ENCODE peak calls at places on chromosome 14, in eight cellular contexts. One of them, this sample, is unnamed.

GRCh38 chr14:104930526-104931322 is 6.0 kb downstream of the PLD4 start:
- DNase-seq in BE2C: no peak
- DNase-seq in cardiac fibroblast: no peak
- DNase-seq in cardiac muscle cell: no peak
- DNase-seq in stomach: no peak
- DNase-seq in RWPE1: no peak
- DNase-seq in AG10803: no peak
- DNase-seq in AG09309: no peak
- DNase-seq in this sample: peak

GRCh38 chr14:34619399-34619920 is 10.5 kb downstream of the SNX6 start:
- DNase-seq in BE2C: no peak
- DNase-seq in cardiac fibroblast: no peak
- DNase-seq in cardiac muscle cell: no peak
- DNase-seq in stomach: no peak
- DNase-seq in RWPE1: no peak
- DNase-seq in AG10803: peak
- DNase-seq in AG09309: no peak
- DNase-seq in this sample: no peak

GRCh38 chr14:35159742-35160409 is 37.5 kb downstream of the PRORP start:
- DNase-seq in BE2C: no peak
- DNase-seq in cardiac fibroblast: peak
- DNase-seq in cardiac muscle cell: peak
- DNase-seq in stomach: no peak
- DNase-seq in RWPE1: peak
- DNase-seq in AG10803: peak
- DNase-seq in AG09309: peak
- DNase-seq in this sample: no peak

GRCh38 chr14:96635850-96636249 is 133.7 kb downstream of the PAPOLA start:
- DNase-seq in BE2C: no peak
- DNase-seq in cardiac fibroblast: no peak
- DNase-seq in cardiac muscle cell: no peak
- DNase-seq in stomach: peak
- DNase-seq in RWPE1: no peak
- DNase-seq in AG10803: no peak
- DNase-seq in AG09309: no peak
- DNase-seq in this sample: no peak

GRCh38 chr14:23306412-23307145 is at the start of gene BCL2L2:
- DNase-seq in BE2C: peak
- DNase-seq in cardiac fibroblast: peak
- DNase-seq in cardiac muscle cell: peak
- DNase-seq in stomach: peak
- DNase-seq in RWPE1: peak
- DNase-seq in AG10803: peak
- DNase-seq in AG09309: no peak
- DNase-seq in this sample: peak

GRCh38 chr14:64158608-64159007 is 135.6 kb downstream of the ESR2 start:
- DNase-seq in BE2C: no peak
- DNase-seq in cardiac fibroblast: no peak
- DNase-seq in cardiac muscle cell: no peak
- DNase-seq in stomach: no peak
- DNase-seq in RWPE1: no peak
- DNase-seq in AG10803: no peak
- DNase-seq in AG09309: no peak
- DNase-seq in this sample: no peak

GRCh38 chr14:96662116-96662901 is 134.9 kb upstream of the VRK1 start:
- DNase-seq in BE2C: no peak
- DNase-seq in cardiac fibroblast: no peak
- DNase-seq in cardiac muscle cell: no peak
- DNase-seq in stomach: no peak
- DNase-seq in RWPE1: no peak
- DNase-seq in AG10803: no peak
- DNase-seq in AG09309: no peak
- DNase-seq in this sample: no peak

GRCh38 chr14:97350894-97351713 is 553.9 kb downstream of the VRK1 start:
- DNase-seq in BE2C: no peak
- DNase-seq in cardiac fibroblast: no peak
- DNase-seq in cardiac muscle cell: no peak
- DNase-seq in stomach: peak
- DNase-seq in RWPE1: no peak
- DNase-seq in AG10803: no peak
- DNase-seq in AG09309: no peak
- DNase-seq in this sample: no peak

GRCh38 chr14:66046591-66046990 is 439.6 kb upstream of the CCDC196 start:
- DNase-seq in BE2C: no peak
- DNase-seq in cardiac fibroblast: no peak
- DNase-seq in cardiac muscle cell: no peak
- DNase-seq in stomach: no peak
- DNase-seq in RWPE1: no peak
- DNase-seq in AG10803: no peak
- DNase-seq in AG09309: no peak
- DNase-seq in this sample: no peak

GRCh38 chr14:54562334-54562733 is 4.6 kb upstream of the SAMD4A start:
- DNase-seq in BE2C: no peak
- DNase-seq in cardiac fibroblast: peak
- DNase-seq in cardiac muscle cell: no peak
- DNase-seq in stomach: no peak
- DNase-seq in RWPE1: no peak
- DNase-seq in AG10803: peak
- DNase-seq in AG09309: no peak
- DNase-seq in this sample: no peak
- TF ChIP-seq CTCF in BE2C: no peak
- TF ChIP-seq CTCF in cardiac fibroblast: no peak
- TF ChIP-seq CTCF in cardiac muscle cell: no peak
- TF ChIP-seq CTCF in stomach: no peak
- TF ChIP-seq CTCF in RWPE1: no peak
- TF ChIP-seq CTCF in AG10803: no peak
- TF ChIP-seq CTCF in AG09309: no peak
- TF ChIP-seq CTCF in this sample: no peak

GRCh38 chr14:31745741-31746140 is 184.5 kb downstream of the NUBPL start:
- DNase-seq in BE2C: no peak
- DNase-seq in cardiac fibroblast: no peak
- DNase-seq in cardiac muscle cell: no peak
- DNase-seq in stomach: no peak
- DNase-seq in RWPE1: no peak
- DNase-seq in AG10803: no peak
- DNase-seq in AG09309: no peak
- DNase-seq in this sample: no peak
- TF ChIP-seq CTCF in BE2C: peak
- TF ChIP-seq CTCF in cardiac fibroblast: no peak
- TF ChIP-seq CTCF in cardiac muscle cell: no peak
- TF ChIP-seq CTCF in stomach: no peak
- TF ChIP-seq CTCF in RWPE1: no peak
- TF ChIP-seq CTCF in AG10803: no peak
- TF ChIP-seq CTCF in AG09309: no peak
- TF ChIP-seq CTCF in this sample: no peak

DNA sequence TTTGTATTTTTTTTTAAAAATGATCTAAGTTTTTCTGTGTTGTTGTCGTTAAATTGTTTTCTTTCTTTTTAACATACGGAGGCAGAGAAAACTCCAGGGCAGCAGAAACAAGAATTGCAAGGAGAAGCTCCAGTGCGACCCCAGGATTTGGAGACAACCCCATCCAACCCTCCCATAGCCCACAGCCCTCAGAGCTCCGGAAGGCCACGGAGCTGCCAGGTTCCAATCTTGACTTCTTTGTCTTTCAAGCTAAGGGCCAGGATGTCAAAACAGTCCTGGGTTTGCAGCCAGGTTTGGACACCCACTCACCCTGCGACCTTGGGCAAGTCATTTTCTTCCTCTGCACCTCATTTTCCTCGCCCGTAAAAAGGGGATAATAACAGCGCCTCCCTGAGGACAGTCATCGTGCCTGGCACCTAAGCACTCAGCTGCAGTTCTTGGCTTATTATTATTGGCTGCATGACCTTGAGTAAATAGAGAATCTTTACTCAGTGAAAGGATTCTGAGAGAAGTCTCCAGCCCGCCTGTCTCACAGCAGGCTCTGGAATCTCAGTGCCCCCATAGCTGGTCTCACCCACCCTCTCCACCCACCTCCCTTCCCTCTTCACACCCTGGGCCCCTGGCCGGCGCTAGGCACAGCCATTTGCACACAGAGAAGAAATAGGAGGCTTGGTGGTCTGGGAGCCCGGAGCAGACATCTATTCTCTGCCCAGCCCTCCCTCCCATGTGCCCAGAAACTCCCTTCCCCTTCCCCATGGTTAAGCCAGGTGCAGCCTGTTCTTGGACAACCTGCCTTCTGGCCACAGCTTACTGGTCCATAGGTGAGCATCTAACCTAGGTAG is 79.4 kb upstream of the BCL11B start:
- DNase-seq in BE2C: no peak
- DNase-seq in cardiac fibroblast: no peak
- DNase-seq in cardiac muscle cell: no peak
- DNase-seq in stomach: no peak
- DNase-seq in RWPE1: no peak
- DNase-seq in AG10803: no peak
- DNase-seq in AG09309: no peak
- DNase-seq in this sample: no peak
- TF ChIP-seq CTCF in BE2C: no peak
- TF ChIP-seq CTCF in cardiac fibroblast: no peak
- TF ChIP-seq CTCF in cardiac muscle cell: no peak
- TF ChIP-seq CTCF in stomach: no peak
- TF ChIP-seq CTCF in RWPE1: no peak
- TF ChIP-seq CTCF in AG10803: no peak
- TF ChIP-seq CTCF in AG09309: no peak
- TF ChIP-seq CTCF in this sample: no peak

GRCh38 chr14:62428429-62429203 is 616.6 kb downstream of the KCNH5 start:
- DNase-seq in BE2C: no peak
- DNase-seq in cardiac fibroblast: peak
- DNase-seq in cardiac muscle cell: peak
- DNase-seq in stomach: no peak
- DNase-seq in RWPE1: peak
- DNase-seq in AG10803: peak
- DNase-seq in AG09309: no peak
- DNase-seq in this sample: no peak

GRCh38 chr14:62432955-62433354 is 612.3 kb downstream of the KCNH5 start:
- DNase-seq in BE2C: no peak
- DNase-seq in cardiac fibroblast: no peak
- DNase-seq in cardiac muscle cell: no peak
- DNase-seq in stomach: no peak
- DNase-seq in RWPE1: no peak
- DNase-seq in AG10803: no peak
- DNase-seq in AG09309: no peak
- DNase-seq in this sample: no peak

GRCh38 chr14:62436256-62436655 is 609.0 kb downstream of the KCNH5 start:
- DNase-seq in BE2C: no peak
- DNase-seq in cardiac fibroblast: peak
- DNase-seq in cardiac muscle cell: no peak
- DNase-seq in stomach: no peak
- DNase-seq in RWPE1: no peak
- DNase-seq in AG10803: no peak
- DNase-seq in AG09309: no peak
- DNase-seq in this sample: no peak

GRCh38 chr14:62431496-62431895 is 613.8 kb downstream of the KCNH5 start:
- DNase-seq in BE2C: no peak
- DNase-seq in cardiac fibroblast: no peak
- DNase-seq in cardiac muscle cell: no peak
- DNase-seq in stomach: no peak
- DNase-seq in RWPE1: no peak
- DNase-seq in AG10803: no peak
- DNase-seq in AG09309: no peak
- DNase-seq in this sample: no peak
- TF ChIP-seq CTCF in BE2C: peak
- TF ChIP-seq CTCF in cardiac fibroblast: no peak
- TF ChIP-seq CTCF in cardiac muscle cell: no peak
- TF ChIP-seq CTCF in stomach: no peak
- TF ChIP-seq CTCF in RWPE1: no peak
- TF ChIP-seq CTCF in AG10803: no peak
- TF ChIP-seq CTCF in AG09309: no peak
- TF ChIP-seq CTCF in this sample: no peak

DNA sequence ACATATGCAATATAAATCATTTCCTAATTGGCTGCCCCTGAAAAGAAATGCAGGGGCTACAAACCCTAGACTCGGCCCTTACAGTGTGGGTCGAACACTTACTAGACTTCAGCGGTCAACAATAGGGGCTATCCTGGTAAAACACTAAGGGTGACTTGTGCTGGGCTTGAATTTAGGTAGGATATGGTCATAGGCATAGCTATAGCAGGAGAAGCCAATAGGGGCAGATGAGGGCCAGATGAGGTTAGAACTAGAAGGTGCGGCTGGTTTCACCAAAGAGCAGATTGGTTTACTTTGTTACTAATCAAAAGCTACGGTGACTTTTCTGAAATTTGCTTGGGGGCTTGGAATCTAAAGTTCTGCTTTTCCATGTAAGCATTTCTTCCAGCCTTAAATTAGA is 282.3 kb upstream of the DIO2 start:
- DNase-seq in BE2C: no peak
- DNase-seq in cardiac fibroblast: no peak
- DNase-seq in cardiac muscle cell: no peak
- DNase-seq in stomach: no peak
- DNase-seq in RWPE1: no peak
- DNase-seq in AG10803: no peak
- DNase-seq in AG09309: no peak
- DNase-seq in this sample: no peak
- TF ChIP-seq CTCF in BE2C: no peak
- TF ChIP-seq CTCF in cardiac fibroblast: no peak
- TF ChIP-seq CTCF in cardiac muscle cell: no peak
- TF ChIP-seq CTCF in stomach: no peak
- TF ChIP-seq CTCF in RWPE1: no peak
- TF ChIP-seq CTCF in AG10803: no peak
- TF ChIP-seq CTCF in AG09309: no peak
- TF ChIP-seq CTCF in this sample: no peak

GRCh38 chr14:106875503-106875902 is 1349.1 kb downstream of the TMEM121 start:
- DNase-seq in BE2C: no peak
- DNase-seq in cardiac fibroblast: no peak
- DNase-seq in cardiac muscle cell: no peak
- DNase-seq in stomach: peak
- DNase-seq in RWPE1: no peak
- DNase-seq in AG10803: no peak
- DNase-seq in AG09309: no peak
- DNase-seq in this sample: no peak
- TF ChIP-seq CTCF in BE2C: peak
- TF ChIP-seq CTCF in cardiac fibroblast: peak
- TF ChIP-seq CTCF in cardiac muscle cell: no peak
- TF ChIP-seq CTCF in stomach: no peak
- TF ChIP-seq CTCF in RWPE1: no peak
- TF ChIP-seq CTCF in AG10803: no peak
- TF ChIP-seq CTCF in AG09309: no peak
- TF ChIP-seq CTCF in this sample: peak

DNA sequence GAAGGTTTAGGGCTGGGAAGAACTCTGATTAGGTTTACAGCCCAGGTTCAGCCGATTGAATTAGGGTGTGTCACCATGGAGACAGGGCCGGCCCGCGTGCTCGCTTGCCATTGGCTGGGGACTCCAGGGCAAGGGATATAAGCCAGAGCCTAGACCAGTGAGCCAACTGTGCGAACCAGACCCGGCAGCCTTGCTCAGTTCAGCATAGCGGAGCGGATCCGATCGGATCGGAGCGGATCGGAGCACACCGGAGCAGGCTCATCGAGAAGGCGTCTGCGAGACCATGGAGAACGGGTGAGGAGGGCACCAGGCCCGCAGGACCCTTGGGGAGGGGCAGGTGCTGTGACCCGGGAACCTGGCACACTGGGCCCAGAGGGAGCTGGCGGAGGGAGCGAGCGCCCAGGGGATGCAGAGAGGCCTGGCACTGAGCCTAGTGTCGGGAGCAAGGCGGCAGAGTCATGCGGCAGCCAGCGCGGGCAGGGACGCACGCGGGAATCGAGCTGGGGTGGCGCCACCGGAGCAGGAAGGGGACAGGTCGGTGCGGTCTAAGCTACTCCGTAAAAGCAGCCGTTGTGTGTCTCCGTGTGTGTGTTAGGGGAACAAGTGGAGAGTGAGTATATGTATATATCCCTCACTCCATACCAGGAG is at the start of gene PNP:
- DNase-seq in BE2C: peak
- DNase-seq in cardiac fibroblast: peak
- DNase-seq in cardiac muscle cell: peak
- DNase-seq in stomach: peak
- DNase-seq in RWPE1: peak
- DNase-seq in AG10803: peak
- DNase-seq in AG09309: peak
- DNase-seq in this sample: peak
- TF ChIP-seq CTCF in BE2C: no peak
- TF ChIP-seq CTCF in cardiac fibroblast: no peak
- TF ChIP-seq CTCF in cardiac muscle cell: no peak
- TF ChIP-seq CTCF in stomach: no peak
- TF ChIP-seq CTCF in RWPE1: no peak
- TF ChIP-seq CTCF in AG10803: no peak
- TF ChIP-seq CTCF in AG09309: no peak
- TF ChIP-seq CTCF in this sample: peak